ENCODE peak calls at places on chromosome 15, in nine cellular contexts. F, P, J, X, K, Q, A, W and B are unnamed samples.
A peak's percentile ranks its signal among the peaks of the same experiment; 100 is the strongest.

GRCh38 chr15:93027413-93027812 is 61.6 kb downstream of the RGMA start:
- DNase-seq in F (no peak), P (no peak), J (peak; percentile 47), X (no peak), K (peak; percentile 28), Q (no peak), A (no peak), W (no peak), B (no peak)

GRCh38 chr15:33068531-33068990 is 126.0 kb downstream of the FMN1 start:
- DNase-seq in F (peak; percentile 90), P (peak; percentile 90), J (peak; percentile 59), X (peak; percentile 84), K (no peak), Q (peak; percentile 97), A (no peak), W (peak; percentile 86), B (peak; percentile 74)

GRCh38 chr15:53384417-53384816 is 375.0 kb downstream of the WDR72 start:
- DNase-seq in F (peak; percentile 29), P (peak; percentile 24), J (no peak), X (peak; percentile 62), K (no peak), Q (peak; percentile 21), A (no peak), W (no peak), B (no peak)

GRCh38 chr15:38975282-38975990 is 410.8 kb upstream of the RASGRP1 start:
- DNase-seq in F (no peak), P (no peak), J (no peak), X (no peak), K (no peak), Q (peak; percentile 27), A (no peak), W (no peak), B (no peak)

GRCh38 chr15:76986743-76987142 is 8.2 kb upstream of the PSTPIP1 start:
- DNase-seq in F (no peak), P (no peak), J (no peak), X (peak; percentile 20), K (no peak), Q (no peak), A (no peak), W (no peak), B (no peak)

GRCh38 chr15:93182806-93183205 is 93.8 kb upstream of the RGMA start:
- DNase-seq in F (no peak), P (no peak), J (no peak), X (no peak), K (no peak), Q (no peak), A (no peak), W (no peak), B (no peak)

GRCh38 chr15:98667521-98668179 is 19.3 kb downstream of the IGF1R start:
- DNase-seq in F (no peak), P (no peak), J (no peak), X (no peak), K (no peak), Q (no peak), A (no peak), W (peak; percentile 91), B (no peak)

GRCh38 chr15:94375997-94376396 is 144.6 kb downstream of the MCTP2 start:
- DNase-seq in F (no peak), P (no peak), J (no peak), X (no peak), K (no peak), Q (no peak), A (no peak), W (no peak), B (no peak)

DNA sequence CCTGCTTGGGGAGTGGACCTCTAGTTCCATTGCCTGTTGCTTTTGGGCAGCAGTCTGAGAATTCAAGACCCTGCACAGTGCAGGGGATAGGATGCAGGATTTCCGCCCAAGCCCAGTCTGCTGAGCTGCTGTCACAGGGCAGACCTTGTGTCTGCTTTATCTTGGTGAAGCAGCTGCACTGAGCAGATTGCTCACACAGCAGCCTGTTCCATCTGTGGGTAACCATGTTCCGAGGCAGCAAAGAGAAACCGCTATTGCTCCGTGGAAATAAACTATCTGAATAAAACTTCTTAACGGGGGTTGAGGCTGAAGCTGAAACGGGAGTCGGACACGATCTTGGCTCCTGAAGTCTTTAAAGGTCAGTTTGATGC is 202.3 kb downstream of the AKAP13 start:
- DNase-seq in F (peak; percentile 53), P (peak; percentile 68), J (peak; percentile 58), X (peak; percentile 60), K (peak; percentile 82), Q (no peak), A (peak; percentile 40), W (no peak), B (no peak)
- H3K4me3 ChIP-seq in F (peak overlapping the region; percentile 35), P (peak overlapping the region; percentile 22), J (peak overlapping the region; percentile 16), X (peak overlapping the region; percentile 56), K (no peak overlapping the region), Q (no peak overlapping the region), A (peak overlapping the region; percentile 49), W (no peak overlapping the region), B (no peak overlapping the region)

DNA sequence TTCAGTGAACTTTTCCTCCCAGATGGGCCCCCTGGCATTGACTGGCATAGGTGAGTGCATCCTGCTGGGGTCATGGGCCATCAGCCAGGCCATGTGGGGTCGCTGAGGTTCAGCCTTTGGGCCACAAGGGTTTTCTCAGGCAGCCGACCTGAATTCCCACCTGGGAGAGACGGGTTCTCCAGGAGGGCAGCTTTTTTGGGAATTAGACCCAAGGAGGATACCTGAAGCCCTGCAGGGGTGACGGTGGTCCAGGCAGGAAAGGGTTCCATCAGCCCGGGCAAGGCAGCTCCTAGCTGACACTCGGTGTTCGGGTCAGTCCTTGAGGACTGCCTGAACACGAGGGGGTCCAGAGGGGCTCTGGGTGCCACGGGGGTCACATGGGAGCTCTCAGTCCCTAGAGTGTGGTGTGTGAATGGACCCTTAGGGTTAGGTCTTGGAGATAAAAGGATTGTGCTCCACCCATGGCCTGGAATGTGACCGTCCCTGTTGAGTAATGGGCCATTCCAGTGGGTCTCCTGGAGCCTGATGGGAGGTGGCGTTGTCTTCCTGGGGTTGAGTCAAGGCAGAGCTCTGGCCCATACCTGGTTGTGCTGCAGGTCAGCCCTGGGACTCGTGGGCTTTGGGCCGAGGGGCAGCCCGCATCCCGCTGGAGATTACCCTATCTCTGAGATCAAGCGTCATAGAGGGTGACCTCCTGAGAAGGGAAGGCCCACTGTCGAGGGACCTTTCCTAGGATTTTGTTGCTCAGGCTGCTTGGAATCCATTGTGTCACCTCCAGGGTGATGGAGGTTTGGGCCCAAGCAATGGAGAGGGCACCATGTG is 192.8 kb downstream of the UBE3A start:
- DNase-seq in F (no peak), P (peak; percentile 12), J (no peak), X (peak; percentile 52), K (no peak), Q (no peak), A (no peak), W (no peak), B (no peak)
- H3K9me3 ChIP-seq in F (peaks cover 5% of the 10 kb centered on the region), P (no peaks in the 10 kb centered on the region), J (no peaks in the 10 kb centered on the region), X (no peaks in the 10 kb centered on the region), K (no peaks in the 10 kb centered on the region), Q (peaks cover 5% of the 10 kb centered on the region), A (no peaks in the 10 kb centered on the region), W (peaks cover 60% of the 10 kb centered on the region), B (no peaks in the 10 kb centered on the region)

GRCh38 chr15:89088605-89089315 is 504 bp downstream of the ABHD2 start:
- DNase-seq in F (peak; percentile 55), P (peak; percentile 55), J (peak; percentile 48), X (peak; percentile 76), K (peak; percentile 31), Q (no peak), A (peak; percentile 52), W (no peak), B (peak; percentile 14)

GRCh38 chr15:89091667-89092220 is 3.5 kb downstream of the ABHD2 start:
- DNase-seq in F (no peak), P (no peak), J (no peak), X (no peak), K (no peak), Q (no peak), A (no peak), W (no peak), B (no peak)

GRCh38 chr15:89089316-89090230 is 1.3 kb downstream of the ABHD2 start:
- DNase-seq in F (no peak), P (no peak), J (no peak), X (no peak), K (no peak), Q (no peak), A (no peak), W (no peak), B (no peak)

GRCh38 chr15:89093509-89093908 is 5.3 kb downstream of the ABHD2 start:
- DNase-seq in F (no peak), P (no peak), J (no peak), X (no peak), K (no peak), Q (no peak), A (no peak), W (no peak), B (no peak)

DNA sequence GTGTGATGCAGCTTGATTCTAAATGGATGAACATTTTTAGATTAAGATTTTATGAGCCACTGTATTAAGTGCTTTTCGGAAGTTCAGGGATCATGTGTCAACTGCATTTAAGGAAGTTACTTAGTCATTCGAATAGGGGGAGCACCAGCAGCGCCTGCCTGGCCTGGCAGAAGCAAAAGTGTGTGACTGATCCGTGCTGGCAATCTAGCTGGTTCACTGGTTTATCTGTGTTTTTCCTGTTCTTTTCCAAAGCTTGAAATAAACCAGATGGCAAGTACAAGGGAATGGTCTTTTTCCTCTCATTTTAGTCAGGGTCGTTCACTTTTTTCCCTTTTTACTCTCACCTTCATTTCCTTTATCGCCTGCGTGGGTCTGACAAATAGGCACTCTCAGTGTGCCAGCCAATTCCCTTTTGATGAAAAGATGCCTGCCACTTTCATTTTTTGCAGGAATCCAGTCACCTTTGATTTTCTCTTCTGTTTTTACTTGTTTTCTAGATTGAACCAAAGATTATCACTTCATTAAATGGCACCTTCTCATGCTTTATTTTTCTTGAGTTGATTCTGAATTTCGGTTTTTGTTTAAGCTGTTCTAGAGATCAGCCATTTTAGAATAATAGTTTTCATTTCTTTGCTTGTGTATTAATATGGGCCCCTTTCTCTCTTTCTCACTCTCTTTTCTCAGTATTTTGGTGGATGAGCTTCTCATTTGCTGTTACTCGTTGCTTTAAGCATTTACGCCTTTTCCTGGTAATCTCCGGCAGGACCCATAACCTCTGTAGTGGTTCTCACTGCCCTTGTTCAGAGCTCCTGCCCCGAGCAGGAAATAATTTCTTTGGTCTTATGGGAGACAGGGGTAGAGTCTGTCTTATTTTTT is 2.8 kb downstream of the ABHD2 start:
- DNase-seq in F (peak; percentile 78), P (peak; percentile 45), J (peak; percentile 80), X (peak; percentile 83), K (peak; percentile 80), Q (peak; percentile 83), A (peak; percentile 67), W (peak; percentile 53), B (peak; percentile 88)
- H3K4me3 ChIP-seq in F (peak overlapping the region; percentile 90), P (no peak overlapping the region), J (peak overlapping the region; percentile 52), X (peak overlapping the region; percentile 86), K (no peak overlapping the region), Q (peak overlapping the region; percentile 63), A (peak overlapping the region; percentile 98), W (no peak overlapping the region), B (peak overlapping the region; percentile 27)

GRCh38 chr15:22237891-22238275 is 157.6 kb downstream of the OR4M2 start:
- DNase-seq in F (no peak), P (no peak), J (no peak), X (no peak), K (no peak), Q (no peak), A (no peak), W (no peak), B (no peak)

GRCh38 chr15:22239806-22240180 is 159.5 kb downstream of the OR4M2 start:
- DNase-seq in F (no peak), P (no peak), J (no peak), X (no peak), K (no peak), Q (no peak), A (no peak), W (no peak), B (no peak)

GRCh38 chr15:22240951-22241350 is 160.6 kb downstream of the OR4M2 start:
- DNase-seq in F (no peak), P (no peak), J (no peak), X (no peak), K (no peak), Q (no peak), A (no peak), W (no peak), B (no peak)

GRCh38 chr15:22241451-22241850 is 161.1 kb downstream of the OR4M2 start:
- DNase-seq in F (no peak), P (no peak), J (no peak), X (no peak), K (no peak), Q (no peak), A (no peak), W (no peak), B (no peak)

GRCh38 chr15:22240403-22240802 is 160.1 kb downstream of the OR4M2 start:
- DNase-seq in F (no peak), P (no peak), J (no peak), X (no peak), K (no peak), Q (no peak), A (no peak), W (no peak), B (no peak)
- H3K9me3 ChIP-seq in F (no peaks in the 10 kb centered on the region), P (no peaks in the 10 kb centered on the region), J (peaks cover 3% of the 10 kb centered on the region), X (no peaks in the 10 kb centered on the region), K (peaks cover 6% of the 10 kb centered on the region), Q (peaks cover 20% of the 10 kb centered on the region), A (no peaks in the 10 kb centered on the region), W (no peaks in the 10 kb centered on the region), B (no peaks in the 10 kb centered on the region)